ENCODE peak calls at places on chromosomes 5 and 9, in five cellular contexts. D is K562, S is colonic mucosa, M is psoas muscle, G is PC-3. L is an unnamed sample.

GRCh38 chr5:147481857-147482256 is 28.0 kb downstream of the DPYSL3 start:
- DNase-seq in D (no peak), S (no peak), M (no peak), G (no peak), L (peak; percentile 18)

GRCh38 chr9:111066427-111066826 is 28.2 kb upstream of the LPAR1 start:
- DNase-seq in D (no peak), S (no peak), M (no peak), G (no peak), L (no peak)

GRCh38 chr9:133995012-133995896 is 3.1 kb upstream of the VAV2 start:
- DNase-seq in D (no peak), S (no peak), M (peak; percentile 37), G (no peak), L (peak; percentile 41)

GRCh38 chr5:141855265-141856029 is 22.8 kb downstream of the PCDH1 start:
- DNase-seq in D (no peak), S (no peak), M (peak; percentile 68), G (no peak), L (no peak)

GRCh38 chr9:34524349-34524748 is 1.6 kb upstream of the ENHO start:
- DNase-seq in D (no peak), S (no peak), M (no peak), G (no peak), L (no peak)

GRCh38 chr9:6450641-6451375 is 37.8 kb downstream of the UHRF2 start:
- DNase-seq in D (no peak), S (no peak), M (no peak), G (no peak), L (no peak)

GRCh38 chr5:141618030-141618803 is 583 bp downstream of the DIAPH1 start:
- DNase-seq in D (peak; percentile 87), S (peak; percentile 81), M (peak; percentile 80), G (peak; percentile 76), L (peak; percentile 77)

GRCh38 chr9:91028166-91028827 is 226.7 kb downstream of the SYK start:
- DNase-seq in D (no peak), S (no peak), M (no peak), G (no peak), L (no peak)

GRCh38 chr9:97848582-97849237 is 4.3 kb upstream of the FOXE1 start:
- DNase-seq in D (no peak), S (no peak), M (peak; percentile 57), G (no peak), L (no peak)
- H3K27me3 ChIP-seq in D (peaks cover 42% of the 10 kb centered on the region), S (peaks cover 72% of the 10 kb centered on the region), M (peaks cover 93% of the 10 kb centered on the region), G (no peaks in the 10 kb centered on the region), L (peaks cover 48% of the 10 kb centered on the region)

GRCh38 chr9:2679011-2679410 is 38.3 kb upstream of the KCNV2 start:
- DNase-seq in D (no peak), S (no peak), M (no peak), G (no peak), L (no peak)
- H3K27ac ChIP-seq in D (no peak overlapping the region), S (no peak overlapping the region), M (no peak overlapping the region), G (no peak overlapping the region), L (no peak overlapping the region)

GRCh38 chr5:34582364-34582763 is 73.8 kb upstream of the RAI14 start:
- DNase-seq in D (peak; percentile 44), S (no peak), M (no peak), G (no peak), L (no peak)
- TF ChIP-seq CTCF in D (peak; percentile 37), S (no peak), M (no peak), G (no peak), L (no peak)

GRCh38 chr5:133890776-133891280 is 77.6 kb downstream of the C5orf15 start:
- DNase-seq in D (no peak), S (no peak), M (peak; percentile 20), G (no peak), L (no peak)
- H3K27me3 ChIP-seq in D (peaks cover 2% of the 10 kb centered on the region), S (no peaks in the 10 kb centered on the region), M (no peaks in the 10 kb centered on the region), G (no peaks in the 10 kb centered on the region), L (no peaks in the 10 kb centered on the region)

GRCh38 chr9:95459218-95459617 is 57.6 kb downstream of the PTCH1 start:
- DNase-seq in D (no peak), S (no peak), M (no peak), G (no peak), L (no peak)
- H3K27ac ChIP-seq in D (no peak overlapping the region), S (no peak overlapping the region), M (no peak overlapping the region), G (no peak overlapping the region), L (no peak overlapping the region)

GRCh38 chr9:69535296-69535832 is 136.8 kb downstream of the APBA1 start:
- DNase-seq in D (no peak), S (no peak), M (no peak), G (no peak), L (no peak)
- TF ChIP-seq CTCF in D (no peak), S (no peak), M (no peak), G (no peak), L (no peak)

DNA sequence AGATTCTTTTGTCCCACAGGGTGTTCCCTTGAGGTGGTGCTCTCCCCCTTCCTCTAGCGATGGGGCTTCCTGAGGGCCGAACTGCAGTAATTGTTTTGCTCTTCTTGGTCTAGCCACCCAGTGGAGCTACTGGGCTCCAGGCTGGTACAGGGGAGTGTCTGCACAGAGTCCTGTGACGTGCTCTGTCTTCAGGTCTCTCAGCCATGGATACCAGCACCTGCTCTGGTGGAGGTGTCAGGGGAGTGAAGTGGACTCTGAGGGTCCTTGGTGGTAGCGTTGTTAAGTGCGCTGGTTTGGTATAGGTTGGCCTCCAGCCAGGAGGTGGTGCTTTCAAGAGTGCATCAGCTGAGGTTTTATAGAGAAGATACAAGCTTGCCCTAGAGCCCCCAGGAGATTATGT is 20.4 kb upstream of the CEP72 start:
- DNase-seq in D (no peak), S (no peak), M (no peak), G (no peak), L (no peak)
- H3K27me3 ChIP-seq in D (peaks cover 30% of the 10 kb centered on the region), S (no peaks in the 10 kb centered on the region), M (peaks cover 33% of the 10 kb centered on the region), G (peaks cover 43% of the 10 kb centered on the region), L (peaks cover 2% of the 10 kb centered on the region)